ENCODE peak calls at places on chromosomes 12 and 14, in nine cellular contexts. N is lower lobe of right lung; I is IMR-90; E is adipocyte; S is ovary; C is thoracic aorta; Z is Panc1; Q is CD4-positive, CD25-positive, alpha-beta regulatory T cell; G is naive thymus-derived CD4-positive, alpha-beta T cell. H is an unnamed sample.

GRCh38 chr12:100718212-100718611 is 76.4 kb upstream of the ANO4 start:
- DNase-seq in I (no peak), C (no peak), G (no peak), E (peak; percentile 29), N (no peak), S (no peak), Q (no peak), Z (no peak), H (no peak)

GRCh38 chr12:104792570-104792969 is 165.5 kb downstream of the SLC41A2 start:
- DNase-seq in C (peak; percentile 47), I (peak; percentile 86), S (no peak), G (no peak), Q (no peak), E (peak; percentile 82), Z (no peak), N (no peak), H (no peak)

GRCh38 chr12:42902001-42902400 is 312.5 kb upstream of the PRICKLE1 start:
- DNase-seq in G (no peak), Z (no peak), E (no peak), I (no peak), N (no peak), S (no peak), C (no peak), Q (no peak), H (no peak)

GRCh38 chr12:120598674-120599463 is 17.7 kb upstream of the POP5 start:
- DNase-seq in E (no peak), I (peak; percentile 26), G (no peak), C (no peak), Q (no peak), N (peak; percentile 49), S (no peak), Z (no peak), H (no peak)

GRCh38 chr12:22551624-22552023 is 7.3 kb upstream of the C2CD5 start:
- DNase-seq in I (no peak), C (no peak), Z (no peak), Q (no peak), S (no peak), N (no peak), G (no peak), E (no peak), H (no peak)

GRCh38 chr12:132954471-132955048 is 1.5 kb downstream of the ZNF605 start:
- DNase-seq in I (no peak), C (no peak), G (no peak), Z (no peak), E (no peak), S (no peak), N (no peak), Q (no peak), H (no peak)

GRCh38 chr14:101220921-101221510 is 317.5 kb upstream of the RTL1 start:
- DNase-seq in I (no peak), Z (no peak), Q (no peak), N (no peak), C (no peak), E (no peak), S (no peak), G (peak; percentile 6), H (peak; percentile 8)

GRCh38 chr12:123958462-123958861 is 14.2 kb downstream of the CCDC92 start:
- DNase-seq in C (no peak), G (no peak), Z (no peak), S (no peak), E (no peak), N (no peak), Q (no peak), I (no peak), H (no peak)

GRCh38 chr14:21719841-21720240 is 46.2 kb upstream of the OR4E1 start:
- DNase-seq in S (no peak), E (no peak), C (no peak), N (no peak), G (no peak), Z (no peak), I (no peak), Q (no peak), H (no peak)

GRCh38 chr14:94355191-94355794 is 32.2 kb upstream of the SERPINA6 start:
- DNase-seq in C (no peak), Q (no peak), I (peak; percentile 65), S (no peak), G (peak; percentile 15), N (peak; percentile 80), E (peak; percentile 75), Z (no peak), H (no peak)

GRCh38 chr14:84090837-84091236 is 1439.1 kb upstream of the FLRT2 start:
- DNase-seq in I (no peak), E (no peak), Q (no peak), G (no peak), C (no peak), S (peak; percentile 31), Z (no peak), N (no peak), H (no peak)

GRCh38 chr14:92556255-92556741 is 42.7 kb downstream of the RIN3 start:
- DNase-seq in G (no peak), S (no peak), Z (no peak), Q (no peak), C (no peak), I (peak; percentile 18), N (no peak), E (no peak), H (no peak)

GRCh38 chr12:100138048-100138907 is 4.4 kb downstream of the BLTP3B start:
- DNase-seq in S (no peak), C (no peak), G (no peak), E (peak; percentile 45), I (peak; percentile 15), N (no peak), Z (no peak), Q (peak; percentile 14), H (no peak)

GRCh38 chr12:114836609-114837008 is 152.6 kb upstream of the TBX3 start:
- DNase-seq in S (no peak), E (no peak), N (no peak), Q (no peak), I (no peak), Z (no peak), C (no peak), G (no peak), H (no peak)

GRCh38 chr12:111444314-111444705 is 38.6 kb downstream of the SH2B3 start:
- DNase-seq in C (no peak), N (no peak), Z (no peak), G (no peak), I (no peak), Q (no peak), S (no peak), E (no peak), H (no peak)

GRCh38 chr12:42761601-42762350 is 172.2 kb upstream of the PRICKLE1 start:
- DNase-seq in I (no peak), Z (no peak), S (no peak), C (no peak), Q (no peak), N (no peak), G (no peak), E (no peak), H (no peak)

GRCh38 chr14:29390046-29390841 is 537.4 kb downstream of the PRKD1 start:
- DNase-seq in S (no peak), C (no peak), Z (no peak), N (no peak), E (peak; percentile 14), I (no peak), Q (no peak), G (no peak), H (peak; percentile 4)

GRCh38 chr14:29392287-29392686 is 535.4 kb downstream of the PRKD1 start:
- DNase-seq in S (no peak), N (no peak), E (no peak), I (no peak), Q (no peak), G (no peak), C (no peak), Z (no peak), H (no peak)
- H3K9me3 ChIP-seq in S (no peaks in the 10 kb centered on the region), N (no peaks in the 10 kb centered on the region), E (no peaks in the 10 kb centered on the region), I (no peaks in the 10 kb centered on the region), Q (no peaks in the 10 kb centered on the region), G (no peaks in the 10 kb centered on the region), C (no peaks in the 10 kb centered on the region), Z (no peaks in the 10 kb centered on the region), H (no peaks in the 10 kb centered on the region)

DNA sequence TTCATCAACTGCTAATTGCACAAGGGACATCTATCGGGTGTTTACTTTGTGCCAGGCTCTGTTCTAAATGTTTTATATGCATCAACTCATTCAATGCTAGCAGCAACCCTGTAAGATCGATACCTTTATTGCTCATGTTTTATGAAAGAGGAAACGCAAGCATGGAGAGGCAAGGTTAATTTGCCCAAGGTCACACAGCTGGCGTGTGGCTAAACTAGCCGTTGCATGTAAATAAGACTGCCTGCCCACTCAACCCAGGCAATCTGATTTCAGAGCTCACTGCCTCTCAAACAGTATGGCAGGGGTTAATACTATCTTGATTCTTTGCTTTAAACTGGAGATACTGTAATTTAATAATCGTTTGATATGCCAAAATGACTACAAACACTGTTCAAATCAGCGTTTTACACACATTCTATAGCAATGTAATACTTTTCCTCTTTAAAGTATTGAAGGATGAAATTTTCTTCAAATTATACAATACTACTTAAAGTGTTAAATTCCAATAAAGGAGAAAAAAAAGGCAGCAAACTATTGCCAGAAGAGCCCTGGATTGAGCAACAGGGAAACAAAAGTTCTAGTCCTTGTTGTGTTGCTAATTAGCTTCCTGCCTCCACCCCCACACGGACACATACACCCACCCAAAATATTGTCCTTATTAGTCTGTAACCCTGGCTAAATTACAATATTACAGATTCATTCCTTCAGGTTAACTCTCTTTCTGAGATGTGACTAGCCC is 39.1 kb upstream of the DHRS7 start:
- DNase-seq in Z (no peak), I (no peak), G (no peak), E (no peak), Q (no peak), C (no peak), N (no peak), S (no peak), H (no peak)
- H3K4me3 ChIP-seq in Z (no peak overlapping the region), I (no peak overlapping the region), G (no peak overlapping the region), E (no peak overlapping the region), Q (no peak overlapping the region), C (no peak overlapping the region), N (no peak overlapping the region), S (no peak overlapping the region), H (peak overlapping the region; percentile 3)

DNA sequence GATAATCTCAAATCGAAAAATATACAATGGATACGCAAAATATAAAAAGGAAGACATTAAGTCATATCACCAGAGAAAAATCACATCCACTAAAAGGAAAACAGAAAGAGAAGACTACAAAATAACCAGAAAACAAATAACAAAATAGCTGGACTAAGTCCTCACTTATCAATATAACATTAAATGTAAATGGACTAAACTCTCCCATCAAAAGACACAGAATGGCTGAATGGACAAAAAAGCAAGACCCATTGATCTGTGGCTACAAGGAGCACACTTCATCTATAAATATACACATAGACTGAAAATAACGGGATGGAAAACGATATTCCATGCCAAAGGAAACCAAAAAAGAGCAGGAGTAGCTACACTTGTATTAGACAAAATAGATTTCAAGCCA is 161.0 kb upstream of the PRKD1 start:
- DNase-seq in I (no peak), S (no peak), N (no peak), Z (no peak), C (no peak), G (no peak), E (no peak), Q (no peak), H (no peak)
- H3K9me3 ChIP-seq in I (peaks cover 4% of the 10 kb centered on the region), S (no peaks in the 10 kb centered on the region), N (peaks cover 14% of the 10 kb centered on the region), Z (no peaks in the 10 kb centered on the region), C (peaks cover 7% of the 10 kb centered on the region), G (no peaks in the 10 kb centered on the region), E (peaks cover 30% of the 10 kb centered on the region), Q (peaks cover 15% of the 10 kb centered on the region), H (peaks cover 7% of the 10 kb centered on the region)

DNA sequence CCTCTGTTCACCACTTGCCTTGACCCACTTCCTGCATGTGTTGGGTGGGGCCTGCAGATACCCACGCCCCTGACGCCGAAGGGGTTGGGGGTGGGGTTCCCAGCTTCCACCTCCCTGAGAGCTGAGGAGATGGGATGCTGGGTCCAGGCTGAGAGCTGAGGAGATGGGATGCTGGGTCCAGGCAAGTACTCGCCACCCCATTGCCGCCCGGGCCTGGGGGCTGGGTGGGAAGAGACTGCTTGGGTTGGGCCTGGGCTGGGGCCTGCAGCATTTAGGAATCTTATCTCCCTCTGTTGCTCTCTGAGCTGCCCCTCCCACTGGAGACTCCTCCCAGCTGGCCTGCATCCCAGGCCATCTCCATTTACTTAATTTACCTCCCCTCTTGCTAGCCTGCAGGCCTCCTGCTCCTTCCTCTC is 17.4 kb downstream of the TEAD4 start:
- DNase-seq in I (no peak), E (peak; percentile 15), N (no peak), C (no peak), S (no peak), G (no peak), Q (no peak), Z (no peak), H (no peak)
- H3K4me3 ChIP-seq in I (no peak overlapping the region), E (no peak overlapping the region), N (no peak overlapping the region), C (no peak overlapping the region), S (no peak overlapping the region), G (no peak overlapping the region), Q (no peak overlapping the region), Z (no peak overlapping the region), H (no peak overlapping the region)